ENCODE peak calls at places on chromosomes 5 and 9, in eight cellular contexts. One of them, this sample, is unnamed.

GRCh38 chr5:97528941-97529340 is 345.9 kb upstream of the RIOK2 start:
- DNase-seq in heart right ventricle: peak
- DNase-seq in stomach: no peak
- DNase-seq in body of pancreas: no peak
- DNase-seq in neuronal stem cell: no peak
- DNase-seq in AG04450: peak
- DNase-seq in gastrocnemius medialis: no peak
- DNase-seq in sigmoid colon: no peak
- DNase-seq in this sample: no peak

GRCh38 chr5:5767286-5767928 is 344.9 kb downstream of the ICE1 start:
- DNase-seq in neuronal stem cell: no peak
- DNase-seq in sigmoid colon: no peak
- DNase-seq in stomach: peak
- DNase-seq in AG04450: no peak
- DNase-seq in heart right ventricle: peak
- DNase-seq in gastrocnemius medialis: peak
- DNase-seq in body of pancreas: peak
- DNase-seq in this sample: no peak

GRCh38 chr5:158538506-158539074 is 561.1 kb downstream of the EBF1 start:
- DNase-seq in AG04450: no peak
- DNase-seq in stomach: no peak
- DNase-seq in body of pancreas: no peak
- DNase-seq in gastrocnemius medialis: no peak
- DNase-seq in neuronal stem cell: no peak
- DNase-seq in heart right ventricle: peak
- DNase-seq in sigmoid colon: no peak
- DNase-seq in this sample: no peak

GRCh38 chr5:167577616-167578015 is 713.8 kb upstream of the WWC1 start:
- DNase-seq in AG04450: no peak
- DNase-seq in sigmoid colon: no peak
- DNase-seq in body of pancreas: no peak
- DNase-seq in gastrocnemius medialis: no peak
- DNase-seq in neuronal stem cell: no peak
- DNase-seq in heart right ventricle: no peak
- DNase-seq in stomach: no peak
- DNase-seq in this sample: no peak

GRCh38 chr9:91948423-91949292 is 1.4 kb downstream of the ROR2 start:
- DNase-seq in AG04450: no peak
- DNase-seq in gastrocnemius medialis: no peak
- DNase-seq in sigmoid colon: peak
- DNase-seq in body of pancreas: peak
- DNase-seq in heart right ventricle: no peak
- DNase-seq in neuronal stem cell: peak
- DNase-seq in stomach: peak
- DNase-seq in this sample: no peak

GRCh38 chr9:33942471-33943083 is 106.1 kb downstream of the UBAP2 start:
- DNase-seq in gastrocnemius medialis: no peak
- DNase-seq in heart right ventricle: no peak
- DNase-seq in AG04450: peak
- DNase-seq in sigmoid colon: no peak
- DNase-seq in neuronal stem cell: no peak
- DNase-seq in stomach: no peak
- DNase-seq in body of pancreas: no peak
- DNase-seq in this sample: no peak

GRCh38 chr5:142900926-142901325 is 130.7 kb downstream of the ARHGAP26 start:
- DNase-seq in body of pancreas: no peak
- DNase-seq in AG04450: peak
- DNase-seq in heart right ventricle: no peak
- DNase-seq in neuronal stem cell: no peak
- DNase-seq in sigmoid colon: no peak
- DNase-seq in gastrocnemius medialis: no peak
- DNase-seq in stomach: no peak
- DNase-seq in this sample: no peak

GRCh38 chr9:114429488-114429887 is 41.7 kb upstream of the AKNA start:
- DNase-seq in neuronal stem cell: no peak
- DNase-seq in body of pancreas: no peak
- DNase-seq in heart right ventricle: no peak
- DNase-seq in AG04450: no peak
- DNase-seq in gastrocnemius medialis: no peak
- DNase-seq in stomach: no peak
- DNase-seq in sigmoid colon: peak
- DNase-seq in this sample: no peak

GRCh38 chr5:324736-325612 is 3.5 kb downstream of the AHRR start:
- DNase-seq in neuronal stem cell: no peak
- DNase-seq in sigmoid colon: peak
- DNase-seq in stomach: no peak
- DNase-seq in heart right ventricle: no peak
- DNase-seq in gastrocnemius medialis: no peak
- DNase-seq in AG04450: no peak
- DNase-seq in body of pancreas: no peak
- DNase-seq in this sample: no peak

DNA sequence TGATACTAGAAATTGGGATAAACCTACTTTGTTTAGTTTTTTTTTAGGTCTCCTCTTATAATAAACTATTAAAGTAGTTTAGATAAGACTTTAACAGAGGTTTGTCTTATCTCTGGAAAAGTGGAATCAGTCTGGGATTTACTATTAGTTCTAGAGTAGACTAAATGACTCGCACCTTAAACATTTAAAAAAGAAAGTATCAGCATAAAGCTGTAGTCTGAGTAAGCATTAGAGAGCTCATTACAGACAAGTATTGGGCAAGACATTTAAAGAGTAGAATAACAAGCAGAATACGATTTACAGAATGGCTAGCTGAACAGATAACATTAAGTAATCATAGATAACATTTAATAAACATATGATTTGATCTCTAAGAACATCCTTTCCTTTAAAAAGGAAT is 226.0 kb upstream of the DMAC1 start:
- DNase-seq in gastrocnemius medialis: no peak
- DNase-seq in neuronal stem cell: no peak
- DNase-seq in sigmoid colon: no peak
- DNase-seq in heart right ventricle: no peak
- DNase-seq in AG04450: no peak
- DNase-seq in stomach: no peak
- DNase-seq in body of pancreas: no peak
- DNase-seq in this sample: no peak
- H3K27ac ChIP-seq in gastrocnemius medialis: no peak
- H3K27ac ChIP-seq in neuronal stem cell: no peak
- H3K27ac ChIP-seq in sigmoid colon: no peak
- H3K27ac ChIP-seq in heart right ventricle: no peak
- H3K27ac ChIP-seq in AG04450: no peak
- H3K27ac ChIP-seq in stomach: no peak
- H3K27ac ChIP-seq in body of pancreas: no peak
- H3K27ac ChIP-seq in this sample: no peak

GRCh38 chr5:18270635-18271338 is 636.5 kb downstream of the TAF11L14 start:
- DNase-seq in body of pancreas: no peak
- DNase-seq in gastrocnemius medialis: no peak
- DNase-seq in heart right ventricle: no peak
- DNase-seq in stomach: no peak
- DNase-seq in neuronal stem cell: no peak
- DNase-seq in AG04450: no peak
- DNase-seq in sigmoid colon: no peak
- DNase-seq in this sample: no peak
- H3K27ac ChIP-seq in body of pancreas: no peak
- H3K27ac ChIP-seq in gastrocnemius medialis: no peak
- H3K27ac ChIP-seq in heart right ventricle: no peak
- H3K27ac ChIP-seq in stomach: no peak
- H3K27ac ChIP-seq in neuronal stem cell: no peak
- H3K27ac ChIP-seq in AG04450: no peak
- H3K27ac ChIP-seq in sigmoid colon: no peak
- H3K27ac ChIP-seq in this sample: no peak

GRCh38 chr5:123207852-123208251 is 118.8 kb downstream of the PRDM6 start:
- DNase-seq in sigmoid colon: no peak
- DNase-seq in stomach: no peak
- DNase-seq in neuronal stem cell: no peak
- DNase-seq in body of pancreas: no peak
- DNase-seq in AG04450: no peak
- DNase-seq in heart right ventricle: no peak
- DNase-seq in gastrocnemius medialis: no peak
- DNase-seq in this sample: no peak

GRCh38 chr5:123206618-123207320 is 117.7 kb downstream of the PRDM6 start:
- DNase-seq in AG04450: no peak
- DNase-seq in stomach: no peak
- DNase-seq in gastrocnemius medialis: no peak
- DNase-seq in heart right ventricle: no peak
- DNase-seq in body of pancreas: no peak
- DNase-seq in neuronal stem cell: no peak
- DNase-seq in sigmoid colon: no peak
- DNase-seq in this sample: no peak

GRCh38 chr5:123209163-123210013 is 120.3 kb downstream of the PRDM6 start:
- DNase-seq in heart right ventricle: no peak
- DNase-seq in AG04450: peak
- DNase-seq in gastrocnemius medialis: no peak
- DNase-seq in sigmoid colon: no peak
- DNase-seq in stomach: no peak
- DNase-seq in neuronal stem cell: no peak
- DNase-seq in body of pancreas: no peak
- DNase-seq in this sample: no peak

GRCh38 chr5:123204224-123204623 is 115.2 kb downstream of the PRDM6 start:
- DNase-seq in AG04450: no peak
- DNase-seq in sigmoid colon: no peak
- DNase-seq in stomach: no peak
- DNase-seq in heart right ventricle: no peak
- DNase-seq in neuronal stem cell: no peak
- DNase-seq in body of pancreas: no peak
- DNase-seq in gastrocnemius medialis: no peak
- DNase-seq in this sample: no peak

DNA sequence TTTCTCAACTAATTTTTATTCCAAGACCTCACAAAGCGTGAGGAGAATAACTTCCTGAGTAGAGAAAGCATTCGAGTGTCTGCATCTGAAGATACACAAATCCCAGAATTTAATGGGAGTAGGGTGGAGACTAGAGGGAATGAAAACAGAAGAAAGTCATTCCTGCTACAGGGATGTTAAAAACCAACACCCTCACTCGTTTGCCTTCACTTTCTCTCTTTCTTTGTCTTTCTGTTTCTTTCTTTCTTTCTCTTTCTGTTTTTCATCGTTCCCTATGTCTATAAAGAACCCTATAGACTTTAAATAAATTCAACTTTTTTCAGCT is 118.2 kb downstream of the PRDM6 start:
- DNase-seq in AG04450: no peak
- DNase-seq in heart right ventricle: no peak
- DNase-seq in body of pancreas: no peak
- DNase-seq in stomach: no peak
- DNase-seq in sigmoid colon: no peak
- DNase-seq in gastrocnemius medialis: no peak
- DNase-seq in neuronal stem cell: no peak
- DNase-seq in this sample: no peak
- H3K27ac ChIP-seq in AG04450: no peak
- H3K27ac ChIP-seq in heart right ventricle: no peak
- H3K27ac ChIP-seq in body of pancreas: no peak
- H3K27ac ChIP-seq in stomach: peak
- H3K27ac ChIP-seq in sigmoid colon: peak
- H3K27ac ChIP-seq in gastrocnemius medialis: no peak
- H3K27ac ChIP-seq in neuronal stem cell: no peak
- H3K27ac ChIP-seq in this sample: no peak

DNA sequence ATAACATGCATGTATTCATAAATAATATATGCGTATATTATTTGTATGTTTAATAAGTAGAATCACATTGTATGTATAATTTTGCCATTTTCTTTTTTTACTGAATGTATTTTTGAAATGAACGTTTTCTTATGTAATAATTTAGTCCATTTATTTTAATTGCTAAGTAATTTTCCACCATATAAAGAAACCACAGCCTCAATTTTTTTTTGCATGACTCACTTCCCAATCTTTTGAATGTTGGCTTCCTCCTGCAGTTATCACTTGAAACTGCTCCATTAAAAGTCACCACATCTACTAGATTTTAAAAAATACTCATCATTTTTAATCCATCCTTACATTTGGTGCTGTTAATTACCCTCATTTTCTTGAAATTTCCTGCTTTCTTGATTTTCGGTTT is 363.3 kb upstream of the MEF2C start:
- DNase-seq in sigmoid colon: no peak
- DNase-seq in heart right ventricle: no peak
- DNase-seq in AG04450: no peak
- DNase-seq in body of pancreas: no peak
- DNase-seq in gastrocnemius medialis: no peak
- DNase-seq in stomach: no peak
- DNase-seq in neuronal stem cell: no peak
- DNase-seq in this sample: no peak
- H3K27ac ChIP-seq in sigmoid colon: no peak
- H3K27ac ChIP-seq in heart right ventricle: no peak
- H3K27ac ChIP-seq in AG04450: no peak
- H3K27ac ChIP-seq in body of pancreas: no peak
- H3K27ac ChIP-seq in gastrocnemius medialis: no peak
- H3K27ac ChIP-seq in stomach: no peak
- H3K27ac ChIP-seq in neuronal stem cell: no peak
- H3K27ac ChIP-seq in this sample: no peak

GRCh38 chr5:113295111-113295539 is 139.7 kb downstream of the TSSK1B start:
- DNase-seq in heart right ventricle: no peak
- DNase-seq in body of pancreas: no peak
- DNase-seq in AG04450: no peak
- DNase-seq in stomach: no peak
- DNase-seq in sigmoid colon: no peak
- DNase-seq in gastrocnemius medialis: no peak
- DNase-seq in neuronal stem cell: no peak
- DNase-seq in this sample: no peak
- H3K27ac ChIP-seq in heart right ventricle: peak
- H3K27ac ChIP-seq in body of pancreas: peak
- H3K27ac ChIP-seq in AG04450: peak
- H3K27ac ChIP-seq in stomach: peak
- H3K27ac ChIP-seq in sigmoid colon: peak
- H3K27ac ChIP-seq in gastrocnemius medialis: peak
- H3K27ac ChIP-seq in neuronal stem cell: no peak
- H3K27ac ChIP-seq in this sample: peak

GRCh38 chr5:113081881-113082546 is 105.4 kb downstream of the DCP2 start:
- DNase-seq in heart right ventricle: no peak
- DNase-seq in AG04450: peak
- DNase-seq in neuronal stem cell: no peak
- DNase-seq in gastrocnemius medialis: no peak
- DNase-seq in body of pancreas: no peak
- DNase-seq in sigmoid colon: no peak
- DNase-seq in stomach: no peak
- DNase-seq in this sample: no peak
- H3K27ac ChIP-seq in heart right ventricle: no peak
- H3K27ac ChIP-seq in AG04450: no peak
- H3K27ac ChIP-seq in neuronal stem cell: no peak
- H3K27ac ChIP-seq in gastrocnemius medialis: no peak
- H3K27ac ChIP-seq in body of pancreas: no peak
- H3K27ac ChIP-seq in sigmoid colon: no peak
- H3K27ac ChIP-seq in stomach: no peak
- H3K27ac ChIP-seq in this sample: no peak

GRCh38 chr5:68247627-68248026 is 32.1 kb downstream of the PIK3R1 start:
- DNase-seq in heart right ventricle: no peak
- DNase-seq in neuronal stem cell: no peak
- DNase-seq in body of pancreas: no peak
- DNase-seq in AG04450: no peak
- DNase-seq in stomach: no peak
- DNase-seq in sigmoid colon: no peak
- DNase-seq in gastrocnemius medialis: no peak
- DNase-seq in this sample: no peak
- H3K27ac ChIP-seq in heart right ventricle: no peak
- H3K27ac ChIP-seq in neuronal stem cell: no peak
- H3K27ac ChIP-seq in body of pancreas: no peak
- H3K27ac ChIP-seq in AG04450: no peak
- H3K27ac ChIP-seq in stomach: no peak
- H3K27ac ChIP-seq in sigmoid colon: no peak
- H3K27ac ChIP-seq in gastrocnemius medialis: peak
- H3K27ac ChIP-seq in this sample: no peak

This sample was measured in caudate nucleus.